ENCODE peak calls at places on chromosome 11, in seven cellular contexts. Z is heart left ventricle; S is CD8-positive, alpha-beta T cell; F is heart right ventricle; N is neural progenitor cell; L is K562; T is effector memory CD4-positive, alpha-beta T cell. A is an unnamed sample.

GRCh38 chr11:132222345-132222744 is 851.9 kb downstream of the NTM start:
- DNase-seq in Z (no peak), S (no peak), F (no peak), N (no peak), L (no peak), T (no peak), A (no peak)

GRCh38 chr11:45180888-45181594 is 34.6 kb downstream of the PRDM11 start:
- DNase-seq in Z (peak; percentile 50), S (peak; percentile 17), F (peak; percentile 54), N (peak; percentile 15), L (peak; percentile 37), T (peak; percentile 3), A (peak; percentile 86)

GRCh38 chr11:16809901-16810668 is 71.6 kb downstream of the C11orf58 start:
- DNase-seq in Z (peak; percentile 79), S (no peak), F (peak; percentile 79), N (no peak), L (no peak), T (no peak), A (peak; percentile 79)

GRCh38 chr11:120211522-120212258 is 858 bp downstream of the OAF start:
- DNase-seq in Z (no peak), S (no peak), F (no peak), N (no peak), L (peak; percentile 18), T (no peak), A (peak; percentile 57)

GRCh38 chr11:111796696-111797095 is 30.5 kb upstream of the PPP2R1B start:
- DNase-seq in Z (no peak), S (no peak), F (no peak), N (no peak), L (no peak), T (no peak), A (no peak)

GRCh38 chr11:16292167-16292859 is 64.0 kb downstream of the SOX6 start:
- DNase-seq in Z (no peak), S (no peak), F (no peak), N (no peak), L (no peak), T (no peak), A (no peak)

GRCh38 chr11:86245369-86246292 is 1.1 kb downstream of the EED start:
- DNase-seq in Z (no peak), S (no peak), F (no peak), N (peak; percentile 48), L (peak; percentile 40), T (peak; percentile 2), A (peak; percentile 55)

GRCh38 chr11:115720537-115721308 is 216.5 kb upstream of the CADM1 start:
- DNase-seq in Z (no peak), S (no peak), F (no peak), N (no peak), L (no peak), T (no peak), A (no peak)

GRCh38 chr11:101759771-101760450 is 154.9 kb upstream of the CEP126 start:
- DNase-seq in Z (no peak), S (no peak), F (no peak), N (no peak), L (no peak), T (no peak), A (peak; percentile 20)

DNA sequence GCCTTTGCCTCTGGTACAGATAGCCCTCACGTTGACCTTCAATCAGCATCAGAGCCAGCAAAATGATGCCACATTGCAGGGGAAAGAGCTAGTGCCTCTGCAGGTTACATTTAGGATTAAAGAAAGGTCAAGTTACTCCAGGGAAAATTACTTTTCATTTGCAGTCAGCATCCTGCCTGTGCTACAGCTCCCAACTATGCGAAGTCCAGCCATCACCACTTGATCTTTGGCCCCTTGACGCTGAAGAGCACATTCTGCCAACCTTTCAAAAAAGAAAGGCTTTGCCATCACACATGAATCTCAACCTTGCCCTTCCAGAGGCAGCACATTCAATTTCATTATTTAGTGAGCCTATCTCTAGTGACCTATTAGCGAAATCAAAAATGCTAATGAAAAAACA is 11.3 kb downstream of the FJX1 start:
- DNase-seq in Z (no peak), S (no peak), F (no peak), N (no peak), L (no peak), T (no peak), A (no peak)
- H3K27ac ChIP-seq in Z (no peak overlapping the region), S (no peak overlapping the region), F (no peak overlapping the region), N (no peak overlapping the region), L (no peak overlapping the region), T (no peak overlapping the region), A (no peak overlapping the region)

DNA sequence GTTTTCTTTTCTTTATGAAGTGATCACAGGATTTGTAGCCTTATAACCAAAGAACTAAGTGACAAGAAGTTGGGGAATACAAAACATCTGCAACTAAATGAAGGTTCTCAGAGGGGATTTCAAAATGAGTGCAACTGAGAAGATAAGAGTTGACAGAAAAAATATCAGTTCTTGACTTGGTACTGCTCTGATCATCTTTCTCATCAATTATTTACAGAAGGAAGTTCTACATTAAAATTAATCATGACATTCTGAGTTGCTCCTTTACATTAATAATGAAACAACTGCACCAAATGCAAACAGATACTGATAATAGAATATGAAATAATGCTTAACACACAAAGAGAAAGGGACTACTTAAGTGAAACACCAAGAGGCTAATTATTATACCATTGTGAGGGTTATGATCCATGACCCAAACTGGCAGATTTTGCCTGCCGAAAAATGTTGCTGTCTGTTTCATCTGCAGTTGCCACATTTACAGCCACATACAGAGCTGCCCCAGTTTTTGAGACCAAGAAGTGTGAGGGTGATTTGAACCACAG is 561.9 kb upstream of the ANO5 start:
- DNase-seq in Z (no peak), S (no peak), F (no peak), N (no peak), L (no peak), T (no peak), A (no peak)
- H3K4me1 ChIP-seq in Z (no peaks in the 10 kb centered on the region), S (no peaks in the 10 kb centered on the region), F (no peaks in the 10 kb centered on the region), N (no peaks in the 10 kb centered on the region), L (no peaks in the 10 kb centered on the region), T (no peaks in the 10 kb centered on the region), A (no peaks in the 10 kb centered on the region)

DNA sequence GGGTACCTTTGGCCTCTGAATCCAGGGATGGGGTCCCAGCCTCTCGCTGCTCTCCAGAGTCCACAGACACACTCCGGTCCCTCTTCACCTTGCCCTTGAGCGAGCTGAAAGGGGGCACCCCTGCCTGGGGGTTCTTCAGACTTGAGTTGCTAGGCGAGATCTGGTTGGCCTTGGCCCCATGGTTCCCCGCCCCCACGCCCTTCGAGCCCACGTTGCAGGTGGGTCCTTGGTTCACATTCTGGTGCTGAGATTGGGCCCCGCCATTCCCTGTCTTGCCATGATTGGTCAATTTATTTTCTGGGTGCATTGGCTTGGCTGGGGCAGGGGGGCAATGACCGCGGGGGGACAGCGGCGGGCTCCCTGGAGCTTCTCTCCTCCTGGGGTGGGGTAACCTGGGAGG is 17.5 kb downstream of the BCL9L start:
- DNase-seq in Z (no peak), S (no peak), F (no peak), N (no peak), L (no peak), T (no peak), A (no peak)
- H3K27ac ChIP-seq in Z (no peak overlapping the region), S (no peak overlapping the region), F (peak overlapping the region; percentile 92), N (no peak overlapping the region), L (no peak overlapping the region), T (peak overlapping the region; percentile 98), A (peak overlapping the region; percentile 94)

GRCh38 chr11:96329855-96330510 is 13.0 kb downstream of the MAML2 start:
- DNase-seq in Z (no peak), S (no peak), F (no peak), N (no peak), L (no peak), T (no peak), A (no peak)
- H3K4me1 ChIP-seq in Z (peaks cover 28% of the 10 kb centered on the region), S (peaks cover 70% of the 10 kb centered on the region), F (peaks cover 4% of the 10 kb centered on the region), N (peaks cover 25% of the 10 kb centered on the region), L (peaks cover 57% of the 10 kb centered on the region), T (peaks cover 4% of the 10 kb centered on the region), A (peaks cover 71% of the 10 kb centered on the region)

GRCh38 chr11:62546937-62547625 is 475 bp upstream of the AHNAK start:
- DNase-seq in Z (no peak), S (no peak), F (no peak), N (peak; percentile 62), L (no peak), T (no peak), A (peak; percentile 86)
- H3K27ac ChIP-seq in Z (peak overlapping the region; percentile 98), S (no peak overlapping the region), F (peak overlapping the region; percentile 100), N (no peak overlapping the region), L (no peak overlapping the region), T (peak overlapping the region; percentile 96), A (peak overlapping the region; percentile 81)

GRCh38 chr11:11972942-11973341 is 35.5 kb downstream of the DKK3 start:
- DNase-seq in Z (no peak), S (no peak), F (peak; percentile 15), N (no peak), L (no peak), T (no peak), A (no peak)

GRCh38 chr11:11972148-11972547 is 36.3 kb downstream of the DKK3 start:
- DNase-seq in Z (no peak), S (no peak), F (peak; percentile 11), N (no peak), L (no peak), T (no peak), A (no peak)

GRCh38 chr11:11975201-11976092 is 33.0 kb downstream of the DKK3 start:
- DNase-seq in Z (no peak), S (no peak), F (no peak), N (no peak), L (no peak), T (no peak), A (no peak)

GRCh38 chr11:11973866-11974265 is 34.6 kb downstream of the DKK3 start:
- DNase-seq in Z (peak; percentile 16), S (no peak), F (no peak), N (no peak), L (no peak), T (no peak), A (no peak)

DNA sequence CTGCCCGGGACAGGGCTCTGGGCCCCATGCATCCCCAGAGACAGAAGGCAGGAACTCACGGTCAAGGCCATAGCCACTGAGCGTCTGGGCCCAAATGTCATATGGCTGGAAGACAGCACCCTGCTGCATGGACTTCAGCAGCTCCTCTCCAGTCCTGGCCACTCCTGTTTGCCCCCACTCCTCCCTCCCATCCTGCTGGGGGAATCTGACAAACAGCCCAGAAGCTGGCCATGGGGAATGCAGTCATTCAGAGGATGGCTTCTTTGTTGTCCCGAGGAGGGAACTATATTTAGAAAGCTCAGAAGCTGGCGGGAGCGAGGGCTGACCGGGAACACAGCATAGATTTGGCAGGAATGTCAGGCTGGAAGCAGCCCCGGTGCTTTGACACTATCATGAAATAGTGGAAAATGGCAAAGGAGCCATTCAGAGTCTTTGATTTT is 35.0 kb downstream of the DKK3 start:
- DNase-seq in Z (peak; percentile 86), S (no peak), F (peak; percentile 89), N (no peak), L (no peak), T (no peak), A (peak; percentile 81)
- H3K4me1 ChIP-seq in Z (peaks cover 100% of the 10 kb centered on the region), S (peaks cover 8% of the 10 kb centered on the region), F (peaks cover 58% of the 10 kb centered on the region), N (peaks cover 26% of the 10 kb centered on the region), L (no peaks in the 10 kb centered on the region), T (no peaks in the 10 kb centered on the region), A (peaks cover 63% of the 10 kb centered on the region)

GRCh38 chr11:75439495-75440120 is 6.6 kb upstream of the KLHL35 start:
- DNase-seq in Z (no peak), S (no peak), F (no peak), N (no peak), L (no peak), T (no peak), A (no peak)
- H3K27ac ChIP-seq in Z (no peak overlapping the region), S (no peak overlapping the region), F (no peak overlapping the region), N (no peak overlapping the region), L (no peak overlapping the region), T (no peak overlapping the region), A (no peak overlapping the region)

DNA sequence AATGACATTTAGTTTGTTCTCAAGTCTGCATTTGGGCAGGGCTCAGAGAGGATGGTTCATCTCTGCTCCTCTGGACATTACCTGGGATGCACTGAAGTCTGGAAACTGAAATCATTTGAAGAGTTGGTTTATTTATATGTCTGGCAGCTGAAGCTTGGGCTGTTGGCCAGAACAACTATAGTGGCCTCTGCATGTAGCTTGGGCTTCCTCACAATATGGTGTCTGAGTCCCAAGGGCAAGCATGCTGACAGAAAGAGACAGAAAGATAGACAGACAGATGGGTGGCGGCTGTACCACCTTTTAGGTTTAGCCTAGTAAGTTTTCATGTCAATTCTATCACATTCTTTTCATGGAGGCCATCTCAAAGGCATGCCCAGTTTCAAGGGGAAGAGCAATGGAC is 44.8 kb downstream of the LRRC32 start:
- DNase-seq in Z (no peak), S (no peak), F (no peak), N (no peak), L (no peak), T (no peak), A (no peak)
- H3K4me1 ChIP-seq in Z (peaks cover 25% of the 10 kb centered on the region), S (peaks cover 13% of the 10 kb centered on the region), F (peaks cover 15% of the 10 kb centered on the region), N (no peaks in the 10 kb centered on the region), L (peaks cover 14% of the 10 kb centered on the region), T (no peaks in the 10 kb centered on the region), A (peaks cover 12% of the 10 kb centered on the region)

A was measured in GM23248.